ENCODE peak calls at places on chromosomes 6 and 20, in six cellular contexts. S is kidney glomerular epithelial cell; P is activated naive CD8-positive, alpha-beta T cell treated with anti-CD3 and anti-CD28 coated beads, Interleukin-2, amount 50 U/mL, for 24 hours; K is stimulated activated naive CD8-positive, alpha-beta T cell treated with anti-CD3 and anti-CD28 coated beads, Interleukin-15, amount 100 ng/mL, for 72 hours; B is HS-27A; O is activated naive CD4-positive, alpha-beta T cell treated with Interleukin-2 at 50 U/mL for 16 hours. E is an unnamed sample.
A peak's percentile ranks its signal among the peaks of the same experiment; 100 is the strongest.

GRCh38 chr6:113671440-113671839 is 185.7 kb upstream of the MARCKS start:
- DNase-seq in S (no peak), P (no peak), K (no peak), B (no peak), O (no peak), E (no peak)

GRCh38 chr6:38302081-38302480 is 337.6 kb downstream of the BTBD9 start:
- DNase-seq in S (no peak), P (no peak), K (no peak), B (no peak), O (no peak), E (no peak)

GRCh38 chr6:41434803-41435470 is 99.5 kb downstream of the NCR2 start:
- DNase-seq in S (no peak), P (no peak), K (no peak), B (no peak), O (no peak), E (no peak)

GRCh38 chr6:50062051-50062450 is 12.3 kb upstream of the DEFB112 start:
- DNase-seq in S (no peak), P (no peak), K (no peak), B (no peak), O (no peak), E (no peak)

GRCh38 chr6:97437087-97437486 is 154.1 kb upstream of the MMS22L start:
- DNase-seq in S (peak; percentile 2), P (no peak), K (no peak), B (no peak), O (no peak), E (no peak)

GRCh38 chr6:88839280-88839679 is 124.1 kb downstream of the RNGTT start:
- DNase-seq in S (no peak), P (no peak), K (no peak), B (no peak), O (no peak), E (no peak)

GRCh38 chr6:82067021-82067420 is 180.5 kb downstream of the IBTK start:
- DNase-seq in S (no peak), P (no peak), K (no peak), B (no peak), O (no peak), E (no peak)

GRCh38 chr6:143724876-143725275 is 47.1 kb downstream of the PHACTR2 start:
- DNase-seq in S (no peak), P (no peak), K (no peak), B (no peak), O (no peak), E (no peak)

GRCh38 chr6:102581378-102582124 is 1188.0 kb downstream of the GRIK2 start:
- DNase-seq in S (no peak), P (no peak), K (no peak), B (no peak), O (no peak), E (no peak)

GRCh38 chr6:27138837-27139752 is 108.4 kb upstream of the PRSS16 start:
- DNase-seq in S (peak; percentile 18), P (peak; percentile 82), K (peak; percentile 92), B (no peak), O (peak; percentile 57), E (peak; percentile 90)

GRCh38 chr6:90123796-90124195 is 172.8 kb downstream of the BACH2 start:
- DNase-seq in S (no peak), P (peak; percentile 62), K (peak; percentile 58), B (no peak), O (no peak), E (no peak)

GRCh38 chr6:127266892-127267741 is 453 bp downstream of the RNF146 start:
- DNase-seq in S (peak; percentile 60), P (peak; percentile 60), K (peak; percentile 69), B (peak; percentile 53), O (peak; percentile 57), E (peak; percentile 73)

GRCh38 chr6:132405143-132405915 is 4.1 kb upstream of the MOXD1 start:
- DNase-seq in S (peak; percentile 64), P (no peak), K (no peak), B (no peak), O (no peak), E (no peak)

GRCh38 chr6:152293404-152293803 is 343.8 kb downstream of the SYNE1 start:
- DNase-seq in S (no peak), P (no peak), K (no peak), B (no peak), O (no peak), E (no peak)

GRCh38 chr6:150006961-150007464 is 18.3 kb downstream of the RAET1L start:
- DNase-seq in S (peak; percentile 20), P (peak; percentile 50), K (peak; percentile 68), B (no peak), O (peak; percentile 53), E (peak; percentile 51)

GRCh38 chr20:61900376-61901293 is 165.0 kb downstream of the TAF4 start:
- DNase-seq in S (no peak), P (no peak), K (no peak), B (no peak), O (no peak), E (no peak)

GRCh38 chr6:44416103-44416502 is 28.6 kb downstream of the CDC5L start:
- DNase-seq in S (peak; percentile 20), P (no peak), K (no peak), B (no peak), O (no peak), E (no peak)

GRCh38 chr6:2900221-2900807 is 2.8 kb downstream of the SERPINB9 start:
- DNase-seq in S (no peak), P (no peak), K (no peak), B (no peak), O (no peak), E (no peak)

E was measured in activated CD8-positive, alpha-beta memory T cell treated with anti-CD3 and anti-CD28 coated beads, Interleukin-2, amount 10 ng/mL, durations not matched to agents 7 days and 5 days.